ENCODE peak calls at places on chromosomes 5 and 9, in seven cellular contexts. S is A549, H is uterus, C is sigmoid colon, R is transverse colon, Q is left lung, J is cardiac muscle cell. E is an unnamed sample.

GRCh38 chr9:81665514-81665838 is 23.9 kb downstream of the TLE1 start:
- DNase-seq in S (no peak), H (no peak), C (no peak), R (no peak), Q (no peak), J (no peak), E (no peak)

GRCh38 chr9:124248992-124249391 is 8.8 kb upstream of the NEK6 start:
- DNase-seq in S (no peak), H (no peak), C (peak; percentile 24), R (no peak), Q (peak; percentile 25), J (no peak), E (no peak)

GRCh38 chr9:107363511-107364182 is 80.6 kb downstream of the RAD23B start:
- DNase-seq in S (no peak), H (no peak), C (peak; percentile 74), R (no peak), Q (no peak), J (peak; percentile 9), E (no peak)

GRCh38 chr5:168270446-168270845 is 21.0 kb upstream of the WWC1 start:
- DNase-seq in S (peak; percentile 39), H (no peak), C (no peak), R (peak; percentile 21), Q (no peak), J (no peak), E (no peak)

GRCh38 chr5:65750938-65751337 is 28.9 kb downstream of the NLN start:
- DNase-seq in S (no peak), H (no peak), C (no peak), R (no peak), Q (no peak), J (no peak), E (no peak)

GRCh38 chr9:74653437-74654080 is 156.4 kb downstream of the RORB start:
- DNase-seq in S (no peak), H (no peak), C (no peak), R (no peak), Q (no peak), J (peak; percentile 44), E (no peak)

GRCh38 chr5:32225445-32225844 is 51.3 kb upstream of the GOLPH3 start:
- DNase-seq in S (peak; percentile 53), H (no peak), C (peak; percentile 90), R (no peak), Q (no peak), J (no peak), E (no peak)

GRCh38 chr9:135343733-135344522 is 135.7 kb upstream of the PPP1R26 start:
- DNase-seq in S (peak; percentile 34), H (peak; percentile 25), C (peak; percentile 70), R (peak; percentile 52), Q (peak; percentile 50), J (peak; percentile 90), E (no peak)

GRCh38 chr9:89888233-89888632 is 283.4 kb downstream of the GADD45G start:
- DNase-seq in S (no peak), H (no peak), C (no peak), R (no peak), Q (no peak), J (no peak), E (no peak)

GRCh38 chr9:3502560-3503398 is 23.0 kb downstream of the RFX3 start:
- DNase-seq in S (peak; percentile 38), H (no peak), C (no peak), R (no peak), Q (no peak), J (no peak), E (no peak)

GRCh38 chr9:104808030-104808614 is 44.2 kb downstream of the NIPSNAP3B start:
- DNase-seq in S (peak; percentile 8), H (no peak), C (no peak), R (no peak), Q (no peak), J (no peak), E (no peak)

GRCh38 chr5:132263548-132264261 is 6.2 kb downstream of the PDLIM4 start:
- DNase-seq in S (peak; percentile 53), H (peak; percentile 95), C (peak; percentile 85), R (peak; percentile 37), Q (no peak), J (no peak), E (no peak)

GRCh38 chr9:131277673-131278420 is 1.5 kb upstream of the FAM78A start:
- DNase-seq in S (peak; percentile 69), H (peak; percentile 80), C (peak; percentile 93), R (peak; percentile 80), Q (peak; percentile 89), J (peak; percentile 89), E (peak; percentile 76)

GRCh38 chr5:136210259-136210658 is 17.3 kb upstream of the SMIM32 start:
- DNase-seq in S (no peak), H (no peak), C (no peak), R (no peak), Q (no peak), J (no peak), E (no peak)

GRCh38 chr5:78548216-78548615 is 100.4 kb downstream of the LHFPL2 start:
- DNase-seq in S (no peak), H (no peak), C (no peak), R (no peak), Q (no peak), J (no peak), E (no peak)

GRCh38 chr9:97310023-97310422 is 2.6 kb downstream of the CCDC180 start:
- DNase-seq in S (no peak), H (no peak), C (no peak), R (no peak), Q (no peak), J (no peak), E (no peak)

GRCh38 chr9:30301271-30301963 is 2083.0 kb upstream of the ACO1 start:
- DNase-seq in S (no peak), H (no peak), C (no peak), R (no peak), Q (peak; percentile 34), J (no peak), E (no peak)

GRCh38 chr9:21141427-21141882 is at the start of gene IFNW1:
- DNase-seq in S (peak; percentile 10), H (no peak), C (no peak), R (no peak), Q (no peak), J (no peak), E (no peak)

GRCh38 chr9:14400658-14400995 is 86.7 kb upstream of the NFIB start:
- DNase-seq in S (peak; percentile 67), H (peak; percentile 48), C (peak; percentile 80), R (peak; percentile 7), Q (no peak), J (no peak), E (no peak)

GRCh38 chr5:3827624-3828023 is 232.0 kb downstream of the IRX1 start:
- DNase-seq in S (no peak), H (no peak), C (no peak), R (no peak), Q (no peak), J (peak; percentile 17), E (no peak)

GRCh38 chr5:3828761-3829160 is 233.1 kb downstream of the IRX1 start:
- DNase-seq in S (no peak), H (no peak), C (no peak), R (no peak), Q (no peak), J (no peak), E (no peak)

DNA sequence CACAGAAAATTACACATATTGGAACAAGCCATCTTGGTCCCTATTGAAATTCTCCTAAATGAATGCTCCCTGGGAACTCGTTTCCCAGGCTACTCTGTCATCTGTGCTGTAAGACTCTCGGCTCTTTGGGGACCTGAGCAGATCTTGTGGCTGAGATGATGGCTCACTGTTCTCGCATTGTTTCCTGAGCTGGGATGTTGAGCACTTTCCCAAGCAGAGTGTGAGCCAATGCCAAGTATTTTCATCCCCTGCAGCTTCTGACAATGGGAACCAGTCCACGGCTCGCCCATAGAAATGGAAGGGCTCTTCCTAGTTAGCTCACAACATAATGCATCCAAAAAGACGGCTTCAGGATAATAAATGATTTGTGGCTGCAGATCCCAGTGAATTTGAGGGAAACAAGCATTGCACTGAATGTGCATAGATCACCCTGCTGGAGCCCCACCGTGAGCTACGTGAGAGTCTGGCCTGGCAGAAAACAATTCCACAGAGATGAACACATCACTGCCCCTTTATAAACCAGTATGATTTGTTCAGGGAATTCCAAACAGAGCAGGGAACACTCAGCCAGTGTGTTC is 230.3 kb downstream of the IRX1 start:
- DNase-seq in S (no peak), H (no peak), C (no peak), R (no peak), Q (no peak), J (no peak), E (no peak)
- H3K4me1 ChIP-seq in S (no peaks in the 10 kb centered on the region), H (no peaks in the 10 kb centered on the region), C (no peaks in the 10 kb centered on the region), R (no peaks in the 10 kb centered on the region), Q (no peaks in the 10 kb centered on the region), J (peaks cover 4% of the 10 kb centered on the region), E (no peaks in the 10 kb centered on the region)

GRCh38 chr5:149100331-149100730 is 37.5 kb upstream of the SH3TC2 start:
- DNase-seq in S (no peak), H (no peak), C (no peak), R (no peak), Q (no peak), J (no peak), E (no peak)
- H3K9me3 ChIP-seq in S (peaks cover 24% of the 10 kb centered on the region), H (no peaks in the 10 kb centered on the region), C (no peaks in the 10 kb centered on the region), R (peaks cover 9% of the 10 kb centered on the region), Q (peaks cover 38% of the 10 kb centered on the region), J (no peaks in the 10 kb centered on the region), E (no peaks in the 10 kb centered on the region)

DNA sequence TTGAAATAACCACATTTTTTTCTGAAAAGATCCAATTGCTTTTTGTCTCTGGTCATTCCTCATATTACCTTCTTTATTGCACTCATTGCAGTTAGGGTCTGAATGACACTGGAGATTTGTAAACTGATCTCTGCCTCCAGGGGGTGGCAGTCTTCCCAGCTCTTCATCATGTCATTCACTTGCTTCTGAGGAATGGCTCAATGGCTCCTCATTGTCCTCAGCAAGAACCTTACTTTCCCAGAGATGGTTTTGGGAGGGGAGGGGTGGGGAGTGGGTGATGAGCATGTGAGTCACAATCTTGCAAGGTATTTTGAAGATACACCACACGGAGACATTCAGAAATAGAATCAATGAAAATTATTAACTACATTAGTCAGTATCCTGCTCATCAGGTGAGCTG is 159.8 kb upstream of the GAS1 start:
- DNase-seq in S (peak; percentile 17), H (no peak), C (no peak), R (no peak), Q (no peak), J (no peak), E (no peak)
- TF ChIP-seq CTCF in S (no peak), H (no peak), C (no peak), R (no peak), Q (no peak), J (peak; percentile 8), E (no peak)

GRCh38 chr5:128441165-128441564 is 96.9 kb downstream of the FBN2 start:
- DNase-seq in S (no peak), H (no peak), C (no peak), R (no peak), Q (no peak), J (no peak), E (no peak)
- H3K4me1 ChIP-seq in S (peaks cover 16% of the 10 kb centered on the region), H (no peaks in the 10 kb centered on the region), C (no peaks in the 10 kb centered on the region), R (no peaks in the 10 kb centered on the region), Q (no peaks in the 10 kb centered on the region), J (peaks cover 35% of the 10 kb centered on the region), E (no peaks in the 10 kb centered on the region)

E was measured in CD8-positive, alpha-beta T cell.